ENCODE peak calls at places on chromosomes 1 and 21, in six cellular contexts. U, P, B, N, H and T are unnamed samples.

GRCh38 chr1:14567056-14567455 is 31.4 kb upstream of the KAZN start:
- DNase-seq in B (no peak), P (no peak), N (no peak), H (no peak), U (no peak), T (no peak)

GRCh38 chr1:6134206-6134605 is 45.9 kb downstream of the CHD5 start:
- DNase-seq in B (peak; percentile 40), N (no peak), H (no peak), U (no peak), P (no peak), T (no peak)

GRCh38 chr1:150906329-150906728 is 19.4 kb downstream of the CTXND2 start:
- DNase-seq in N (no peak), B (no peak), P (no peak), H (no peak), U (peak; percentile 45), T (no peak)

GRCh38 chr1:60972841-60973364 is 109.5 kb upstream of the NFIA start:
- DNase-seq in B (no peak), P (no peak), U (peak; percentile 66), H (no peak), N (no peak), T (peak; percentile 69)

GRCh38 chr1:6358757-6359567 is 34.6 kb downstream of the ACOT7 start:
- DNase-seq in U (no peak), B (no peak), N (peak; percentile 47), P (no peak), H (peak; percentile 48), T (no peak)

GRCh38 chr1:12636098-12636950 is 7.6 kb upstream of the AADACL4 start:
- DNase-seq in B (no peak), U (no peak), P (no peak), H (no peak), N (no peak), T (no peak)

GRCh38 chr1:76190749-76191424 is 116.3 kb downstream of the ST6GALNAC3 start:
- DNase-seq in H (no peak), B (no peak), N (no peak), P (no peak), U (no peak), T (peak; percentile 5)

GRCh38 chr1:19344372-19344810 is 32.3 kb downstream of the SLC66A1 start:
- DNase-seq in U (no peak), B (peak; percentile 80), P (no peak), N (peak; percentile 46), H (peak; percentile 45), T (peak; percentile 38)

GRCh38 chr1:32813941-32814739 is 3.0 kb downstream of the YARS1 start:
- DNase-seq in P (no peak), N (no peak), B (no peak), U (no peak), H (no peak), T (no peak)

GRCh38 chr21:16407403-16408279 is 677.9 kb downstream of the USP25 start:
- DNase-seq in P (no peak), H (peak; percentile 23), N (no peak), B (no peak), U (no peak), T (no peak)

GRCh38 chr1:154975409-154976205 is 1.1 kb downstream of the CKS1B start:
- DNase-seq in U (peak; percentile 47), P (no peak), N (peak; percentile 54), B (peak; percentile 84), H (no peak), T (no peak)

GRCh38 chr1:38835230-38835827 is 24.2 kb downstream of the RRAGC start:
- DNase-seq in P (no peak), U (peak; percentile 73), H (peak; percentile 89), B (no peak), N (peak; percentile 21), T (peak; percentile 62)

GRCh38 chr1:219085988-219086387 is 87.7 kb upstream of the LYPLAL1 start:
- DNase-seq in P (no peak), H (no peak), U (no peak), N (no peak), B (no peak), T (no peak)

GRCh38 chr1:154906621-154907081 is 29.9 kb downstream of the PMVK start:
- DNase-seq in B (peak; percentile 16), N (no peak), P (no peak), U (no peak), H (no peak), T (peak; percentile 34)

GRCh38 chr1:85583355-85584263 is 3.0 kb downstream of the CCN1 start:
- DNase-seq in H (no peak), U (no peak), B (no peak), N (no peak), P (no peak), T (no peak)

GRCh38 chr1:112319371-112320034 is 76.5 kb upstream of the CTTNBP2NL start:
- DNase-seq in N (no peak), H (no peak), U (no peak), B (no peak), P (no peak), T (peak; percentile 85)

GRCh38 chr1:109826930-109827349 is 63.2 kb upstream of the EPS8L3 start:
- DNase-seq in H (no peak), U (no peak), N (no peak), B (peak; percentile 65), P (no peak), T (no peak)

GRCh38 chr1:41823453-41823852 is 95.3 kb downstream of the HIVEP3 start:
- DNase-seq in U (no peak), H (peak; percentile 43), N (no peak), P (no peak), B (peak; percentile 69), T (no peak)

GRCh38 chr1:65247419-65248359 is 61.7 kb upstream of the DNAJC6 start:
- DNase-seq in U (peak; percentile 97), B (no peak), N (no peak), H (no peak), P (no peak), T (peak; percentile 56)

GRCh38 chr1:7953850-7954609 is 7.5 kb upstream of the PARK7 start:
- DNase-seq in N (peak; percentile 80), H (peak; percentile 82), U (peak; percentile 81), P (peak; percentile 80), B (peak; percentile 99), T (peak; percentile 81)

GRCh38 chr1:201488817-201489581 is 17.9 kb downstream of the CSRP1 start:
- DNase-seq in B (peak; percentile 79), H (no peak), P (no peak), N (no peak), U (peak; percentile 92), T (peak; percentile 99)

GRCh38 chr1:219000005-219000404 is 173.7 kb upstream of the LYPLAL1 start:
- DNase-seq in H (no peak), N (no peak), U (no peak), P (no peak), B (no peak), T (no peak)

GRCh38 chr1:202578565-202578964 is 131.7 kb downstream of the SYT2 start:
- DNase-seq in U (no peak), B (no peak), H (peak; percentile 74), N (no peak), P (no peak), T (no peak)

GRCh38 chr1:231918239-231919015 is 291.8 kb downstream of the DISC1 start:
- DNase-seq in N (peak; percentile 29), B (no peak), P (no peak), U (no peak), H (no peak), T (no peak)

GRCh38 chr1:172342584-172343245 is 77.8 kb upstream of the C1orf105 start:
- DNase-seq in P (no peak), H (peak; percentile 18), N (no peak), B (no peak), U (no peak), T (no peak)

GRCh38 chr1:227944931-227945890 is 2.5 kb downstream of the WNT9A start:
- DNase-seq in N (no peak), U (no peak), B (peak; percentile 66), H (no peak), P (no peak), T (no peak)

DNA sequence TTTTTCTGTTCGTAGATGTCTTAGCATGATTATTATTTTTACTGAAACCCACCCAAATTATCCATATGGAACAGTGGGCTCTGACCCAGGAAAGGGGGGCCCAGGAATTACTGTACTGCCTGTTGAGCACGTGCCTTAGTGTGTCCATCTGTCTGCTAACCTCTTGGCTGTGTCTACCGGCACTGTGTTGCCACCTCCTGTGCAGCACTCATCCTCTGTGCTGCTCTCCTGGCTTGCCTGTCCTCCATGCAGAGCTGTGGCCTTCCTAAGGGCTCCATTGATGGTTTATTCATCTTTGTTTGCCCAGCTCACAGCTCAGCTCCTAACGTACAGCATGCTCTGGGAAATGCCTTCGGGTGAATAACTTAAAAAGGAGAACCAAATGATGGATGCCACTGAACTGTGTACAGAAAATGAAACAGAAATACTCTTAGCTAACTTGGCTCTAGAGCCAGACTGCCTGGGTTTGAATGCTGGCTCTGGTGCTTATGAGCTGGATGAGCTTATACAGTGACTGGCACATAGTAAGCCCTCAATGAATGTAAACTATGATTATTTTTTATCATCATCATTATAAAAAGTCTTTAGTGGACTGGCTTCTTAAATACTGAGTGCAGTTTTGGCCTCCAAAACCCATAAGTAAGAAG is 11.4 kb upstream of the RPTN start:
- DNase-seq in P (no peak), N (no peak), B (no peak), H (no peak), U (no peak), T (no peak)
- H3K27ac ChIP-seq in P (no peak overlapping the region), N (no peak overlapping the region), B (no peak overlapping the region), H (no peak overlapping the region), U (no peak overlapping the region), T (no peak overlapping the region)

GRCh38 chr1:37501661-37502060 is 12.9 kb downstream of the MEAF6 start:
- DNase-seq in P (no peak), U (no peak), N (no peak), B (no peak), H (no peak), T (no peak)

GRCh38 chr1:37502104-37502503 is 12.5 kb downstream of the MEAF6 start:
- DNase-seq in B (no peak), P (no peak), H (no peak), N (no peak), U (no peak), T (no peak)

GRCh38 chr1:37495875-37496274 is 18.7 kb downstream of the MEAF6 start:
- DNase-seq in U (peak; percentile 80), P (no peak), H (no peak), N (no peak), B (no peak), T (no peak)

GRCh38 chr1:37498872-37499617 is 15.5 kb downstream of the MEAF6 start:
- DNase-seq in P (no peak), U (peak; percentile 78), H (no peak), N (no peak), B (no peak), T (no peak)

DNA sequence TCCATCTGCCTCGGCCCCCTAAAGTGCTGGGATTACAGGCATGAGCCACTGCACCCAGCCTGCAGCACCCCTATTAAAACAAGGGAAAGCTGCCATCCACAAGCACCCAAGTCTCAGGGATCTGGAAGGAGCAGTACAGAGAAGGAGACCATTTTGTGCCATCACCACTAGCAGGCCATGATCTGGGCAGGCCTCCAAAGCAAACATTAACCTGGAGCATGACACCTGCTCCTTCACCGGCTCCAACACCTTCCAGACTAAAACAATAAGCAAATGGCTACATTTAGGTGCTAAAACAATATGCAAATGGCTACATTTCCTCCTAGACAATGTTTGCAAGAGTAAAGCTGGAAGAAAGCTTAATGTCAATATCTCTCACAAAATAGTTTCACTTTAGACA is 16.7 kb downstream of the MEAF6 start:
- DNase-seq in U (peak; percentile 73), N (no peak), B (no peak), P (no peak), H (no peak), T (no peak)
- TF ChIP-seq CTCF in U (no peak), N (no peak), B (no peak), P (no peak), H (no peak), T (no peak)

GRCh38 chr1:234294109-234294845 is 79.0 kb upstream of the COA6 start:
- DNase-seq in U (no peak), B (no peak), N (no peak), H (no peak), P (no peak), T (no peak)
- H3K27ac ChIP-seq in U (no peak overlapping the region), B (no peak overlapping the region), N (no peak overlapping the region), H (peak overlapping the region; percentile 10), P (no peak overlapping the region), T (no peak overlapping the region)

GRCh38 chr1:221172836-221173235 is 293.6 kb downstream of the HLX start:
- DNase-seq in N (no peak), U (no peak), B (no peak), P (no peak), H (no peak), T (no peak)
- TF ChIP-seq CTCF in N (no peak), U (no peak), B (no peak), P (no peak), H (no peak), T (no peak)